ENCODE peak calls at places on chromosome 6, in ten cellular contexts. U, R, D, S, C, V, E, Q, H and N are unnamed samples.

GRCh38 chr6:55678330-55679224 is 99.6 kb upstream of the HMGCLL1 start:
- DNase-seq in Q (no peak), D (no peak), U (peak; percentile 40), R (no peak), C (no peak), V (no peak), S (no peak), H (no peak), E (no peak), N (no peak)

GRCh38 chr6:144797881-144798589 is 512.9 kb downstream of the UTRN start:
- DNase-seq in U (peak; percentile 44), H (peak; percentile 88), S (no peak), R (no peak), V (no peak), D (no peak), C (no peak), E (no peak), Q (no peak), N (no peak)

GRCh38 chr6:167550936-167551633 is 226.2 kb downstream of the TTLL2 start:
- DNase-seq in E (peak; percentile 65), Q (no peak), V (no peak), R (no peak), U (peak; percentile 80), D (no peak), S (peak; percentile 57), H (no peak), C (peak; percentile 87), N (no peak)

GRCh38 chr6:105985816-105986632 is 100.1 kb upstream of the PRDM1 start:
- DNase-seq in Q (no peak), H (no peak), D (no peak), S (no peak), V (no peak), U (peak; percentile 12), E (no peak), R (no peak), C (no peak), N (no peak)

GRCh38 chr6:45074423-45074822 is 253.7 kb upstream of the RUNX2 start:
- DNase-seq in E (no peak), S (no peak), R (no peak), V (no peak), C (no peak), U (no peak), H (no peak), Q (no peak), D (no peak), N (no peak)

GRCh38 chr6:129641344-129641743 is 68.6 kb downstream of the ARHGAP18 start:
- DNase-seq in U (peak; percentile 61), Q (no peak), R (no peak), V (no peak), S (no peak), H (no peak), C (no peak), E (no peak), D (no peak), N (no peak)

GRCh38 chr6:45231660-45232059 is 96.5 kb upstream of the RUNX2 start:
- DNase-seq in S (no peak), C (no peak), R (no peak), H (no peak), Q (no peak), D (no peak), E (no peak), U (no peak), V (no peak), N (no peak)

GRCh38 chr6:29011276-29011734 is 6.2 kb upstream of the ZNF311 start:
- DNase-seq in U (peak; percentile 64), D (peak; percentile 64), S (no peak), V (no peak), C (peak; percentile 30), R (no peak), E (no peak), H (no peak), Q (peak; percentile 84), N (peak; percentile 63)

GRCh38 chr6:140744648-140745320 is 1370.3 kb upstream of the CITED2 start:
- DNase-seq in H (peak; percentile 11), R (no peak), S (no peak), D (no peak), E (no peak), C (no peak), Q (no peak), U (peak; percentile 76), V (no peak), N (no peak)

GRCh38 chr6:54335871-54336270 is 27.6 kb downstream of the TINAG start:
- DNase-seq in D (no peak), H (peak; percentile 89), S (no peak), R (no peak), Q (no peak), V (no peak), C (no peak), U (peak; percentile 93), E (no peak), N (no peak)

GRCh38 chr6:104955491-104955890 is 1.4 kb upstream of the LIN28B start:
- DNase-seq in U (no peak), H (no peak), S (no peak), V (no peak), R (no peak), D (no peak), E (no peak), Q (peak; percentile 63), C (no peak), N (peak; percentile 63)

DNA sequence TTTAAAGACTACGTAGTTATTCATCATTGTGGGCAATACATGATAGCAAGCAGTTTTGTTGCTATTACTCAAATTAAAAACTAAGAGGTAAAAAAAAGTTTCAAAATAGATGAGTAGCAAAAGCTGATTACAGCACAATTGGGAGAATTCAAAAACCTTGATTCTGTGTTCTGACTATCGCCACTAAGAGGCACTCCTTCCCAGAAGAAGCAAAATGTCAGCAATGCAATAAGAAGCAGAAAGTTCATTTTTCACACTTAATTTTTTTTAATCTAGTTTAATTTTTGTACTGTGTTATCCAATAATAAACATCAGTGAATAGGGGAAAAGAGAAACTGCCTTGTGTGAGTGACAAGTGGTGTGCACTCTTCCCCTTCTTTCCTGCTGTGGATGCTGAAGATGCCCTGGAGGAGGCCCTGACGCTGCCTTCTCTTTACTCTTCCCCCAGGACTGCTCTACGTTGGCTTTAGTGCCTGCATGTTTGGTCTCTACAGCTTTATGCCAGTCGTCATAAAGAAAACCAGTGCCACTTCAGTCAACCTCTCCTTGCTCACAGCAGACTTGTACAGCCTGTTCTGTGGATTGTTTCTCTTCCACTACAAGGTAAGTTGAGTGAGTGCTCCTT is 263.2 kb upstream of the PLN start:
- DNase-seq in D (no peak), V (no peak), S (no peak), U (peak; percentile 24), Q (no peak), C (no peak), R (no peak), E (no peak), H (no peak), N (no peak)
- TF ChIP-seq CTCF in D (peak; percentile 30), V (no peak), S (peak; percentile 53), U (peak; percentile 59), Q (peak; percentile 25), C (peak; percentile 56), R (no peak), E (no peak), H (peak; percentile 58), N (no peak)

GRCh38 chr6:111776236-111777189 is 96.7 kb downstream of the FYN start:
- DNase-seq in H (no peak), C (no peak), D (no peak), U (no peak), S (no peak), R (no peak), V (no peak), Q (no peak), E (no peak), N (no peak)

GRCh38 chr6:111779031-111779430 is 94.2 kb downstream of the FYN start:
- DNase-seq in E (no peak), D (no peak), Q (no peak), C (no peak), H (no peak), U (no peak), R (no peak), S (no peak), V (no peak), N (no peak)

GRCh38 chr6:111775145-111775936 is 97.9 kb downstream of the FYN start:
- DNase-seq in R (no peak), U (peak; percentile 42), D (no peak), Q (no peak), H (no peak), C (no peak), E (no peak), S (no peak), V (no peak), N (no peak)

GRCh38 chr6:111779660-111780059 is 93.6 kb downstream of the FYN start:
- DNase-seq in H (no peak), R (no peak), S (no peak), V (no peak), U (no peak), C (no peak), Q (no peak), E (no peak), D (no peak), N (no peak)

DNA sequence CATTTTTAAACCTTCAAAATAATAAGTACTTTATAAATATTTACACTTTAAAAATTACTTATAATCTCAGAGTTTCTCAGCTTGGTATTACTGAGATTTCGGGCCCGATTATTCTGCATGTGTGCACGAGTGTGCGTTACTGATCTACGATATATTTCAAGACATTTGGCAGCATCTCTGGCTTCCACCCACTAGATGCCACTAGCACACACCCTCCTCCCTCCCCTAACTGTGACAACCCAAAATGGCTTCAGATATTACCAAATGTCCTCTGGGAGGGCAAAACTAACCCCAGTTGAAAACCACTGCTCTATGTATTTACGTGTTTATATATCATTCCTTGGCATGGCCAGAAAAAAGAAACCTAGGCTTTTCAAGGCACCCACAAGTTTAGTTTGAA is 95.9 kb downstream of the FYN start:
- DNase-seq in S (no peak), C (no peak), H (no peak), D (no peak), V (no peak), U (no peak), R (no peak), E (no peak), Q (no peak), N (no peak)
- TF ChIP-seq CTCF in S (no peak), C (no peak), H (no peak), D (peak; percentile 43), V (no peak), U (peak; percentile 2), R (no peak), E (no peak), Q (peak; percentile 22), N (no peak)

GRCh38 chr6:31070711-31071197 is 41.6 kb downstream of the C6orf15 start:
- DNase-seq in H (peak; percentile 69), V (no peak), R (no peak), U (peak; percentile 79), D (peak; percentile 84), C (peak; percentile 24), E (peak; percentile 24), Q (peak; percentile 28), S (no peak), N (peak; percentile 26)
- TF ChIP-seq CTCF in H (peak; percentile 87), V (no peak), R (no peak), U (peak; percentile 77), D (peak; percentile 93), C (peak; percentile 24), E (no peak), Q (peak; percentile 56), S (no peak), N (no peak)

DNA sequence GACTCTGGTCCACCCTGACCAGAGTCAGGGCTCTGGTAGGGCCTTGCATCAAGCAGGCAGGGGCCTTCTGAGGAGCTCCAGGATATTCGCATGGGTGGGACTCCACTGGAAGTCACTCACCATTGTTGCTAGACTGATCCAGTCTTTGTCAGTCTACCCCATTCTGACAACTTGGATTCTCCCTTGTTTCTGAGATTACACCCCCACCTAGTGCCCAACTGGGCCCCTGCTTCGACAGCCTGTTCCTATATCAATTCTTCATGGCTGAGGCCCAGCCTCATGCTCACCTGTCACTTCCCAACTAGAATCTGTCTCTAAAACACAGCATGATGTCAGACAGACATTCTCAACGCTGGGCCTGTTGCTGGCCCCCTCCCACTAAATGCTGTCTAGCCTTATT is 5.2 kb downstream of the SLC35D3 start:
- DNase-seq in R (no peak), E (no peak), V (no peak), C (no peak), S (no peak), D (peak; percentile 49), Q (peak; percentile 65), U (no peak), H (no peak), N (peak; percentile 48)
- TF ChIP-seq CTCF in R (no peak), E (no peak), V (peak; percentile 5), C (no peak), S (no peak), D (peak; percentile 55), Q (peak; percentile 64), U (peak; percentile 40), H (peak; percentile 67), N (peak; percentile 15)